ENCODE peak calls at places on chromosomes 1 and 21, in ten cellular contexts. Z, D, H, W, A, L, T, F, P and R are unnamed samples.

GRCh38 chr1:28248273-28249012 is 10.9 kb upstream of the SESN2 start:
- DNase-seq in Z (peak; percentile 83), D (peak; percentile 94), H (peak; percentile 58), W (peak; percentile 91), A (peak; percentile 75), L (peak; percentile 50), T (peak; percentile 67), F (peak; percentile 80), P (peak; percentile 87), R (no peak)

GRCh38 chr1:51071291-51071690 is 30.7 kb upstream of the C1orf185 start:
- DNase-seq in Z (no peak), D (peak; percentile 23), H (no peak), W (no peak), A (no peak), L (no peak), T (no peak), F (no peak), P (no peak), R (no peak)

GRCh38 chr1:183942933-183943693 is 94.4 kb downstream of the COLGALT2 start:
- DNase-seq in Z (peak; percentile 78), D (no peak), H (peak; percentile 97), W (peak; percentile 22), A (peak; percentile 89), L (peak; percentile 67), T (no peak), F (no peak), P (no peak), R (peak; percentile 36)

GRCh38 chr1:153776352-153776751 is 1.1 kb downstream of the SLC27A3 start:
- DNase-seq in Z (no peak), D (no peak), H (no peak), W (no peak), A (no peak), L (no peak), T (no peak), F (no peak), P (no peak), R (no peak)

GRCh38 chr1:70914224-70914623 is 133.4 kb downstream of the PTGER3 start:
- DNase-seq in Z (no peak), D (no peak), H (no peak), W (no peak), A (no peak), L (no peak), T (no peak), F (no peak), P (no peak), R (no peak)

GRCh38 chr1:24727490-24728214 is 17.6 kb upstream of the CLIC4 start:
- DNase-seq in Z (peak; percentile 83), D (peak; percentile 71), H (peak; percentile 71), W (no peak), A (no peak), L (no peak), T (no peak), F (no peak), P (no peak), R (no peak)

GRCh38 chr21:42484966-42485365 is 11.1 kb downstream of the RSPH1 start:
- DNase-seq in Z (no peak), D (no peak), H (no peak), W (no peak), A (no peak), L (no peak), T (no peak), F (no peak), P (no peak), R (no peak)

GRCh38 chr1:207748737-207749528 is 2.9 kb upstream of the CD46 start:
- DNase-seq in Z (peak; percentile 64), D (peak; percentile 67), H (no peak), W (peak; percentile 72), A (peak; percentile 15), L (peak; percentile 91), T (no peak), F (no peak), P (no peak), R (no peak)

GRCh38 chr1:57736940-57737339 is 313.1 kb upstream of the DAB1 start:
- DNase-seq in Z (no peak), D (no peak), H (no peak), W (no peak), A (no peak), L (no peak), T (no peak), F (no peak), P (no peak), R (no peak)

GRCh38 chr1:11535761-11536572 is 57.0 kb downstream of the DISP3 start:
- DNase-seq in Z (no peak), D (no peak), H (no peak), W (no peak), A (peak; percentile 9), L (no peak), T (no peak), F (no peak), P (no peak), R (no peak)